ENCODE peak calls at places on chromosomes 2 and 18, in seven cellular contexts. T is adrenal gland, H is tibial nerve, O is body of pancreas, P is heart left ventricle, C is A549, B is Peyer's patch. Q is an unnamed sample.

GRCh38 chr2:230408244-230408842 is 7.7 kb upstream of the SP100 start:
- DNase-seq in P (peak), O (no peak), T (peak), B (no peak), C (no peak), H (peak), Q (no peak)

GRCh38 chr2:189559579-189560272 is 20.9 kb downstream of the SLC40A1 start:
- DNase-seq in H (no peak), T (peak), O (no peak), B (no peak), C (no peak), P (peak), Q (no peak)

GRCh38 chr2:43273477-43273876 is 47.1 kb upstream of the ZFP36L2 start:
- DNase-seq in H (no peak), P (peak), T (peak), B (no peak), C (no peak), O (no peak), Q (no peak)

GRCh38 chr2:67574230-67574629 is 177.1 kb downstream of the ETAA1 start:
- DNase-seq in T (no peak), C (no peak), P (no peak), B (no peak), O (no peak), H (no peak), Q (no peak)

GRCh38 chr18:46509530-46509929 is 147.5 kb downstream of the LOXHD1 start:
- DNase-seq in C (no peak), T (no peak), P (no peak), O (no peak), H (no peak), B (no peak), Q (no peak)

GRCh38 chr2:194735837-194736542 is 921.0 kb upstream of the SLC39A10 start:
- DNase-seq in C (no peak), T (no peak), P (no peak), B (no peak), O (no peak), H (no peak), Q (no peak)

GRCh38 chr18:74836296-74837139 is 238.8 kb downstream of the ZNF407 start:
- DNase-seq in H (no peak), P (peak), T (peak), B (no peak), C (no peak), O (no peak), Q (peak)

GRCh38 chr2:168501456-168502065 is 45.5 kb downstream of the CERS6 start:
- DNase-seq in H (no peak), P (no peak), O (no peak), B (no peak), C (no peak), T (no peak), Q (no peak)

GRCh38 chr2:200352631-200353030 is 46.1 kb downstream of the SPATS2L start:
- DNase-seq in P (no peak), T (no peak), H (no peak), O (no peak), B (no peak), C (no peak), Q (no peak)

GRCh38 chr2:38074047-38074774 is 1.7 kb downstream of the CYP1B1 start:
- DNase-seq in O (no peak), C (no peak), B (no peak), H (no peak), P (no peak), T (no peak), Q (no peak)

GRCh38 chr2:171046056-171046560 is 114.6 kb downstream of the TLK1 start:
- DNase-seq in O (no peak), H (no peak), C (no peak), T (no peak), P (no peak), B (no peak), Q (no peak)

GRCh38 chr2:217289909-217290283 is 430.0 kb upstream of the TNP1 start:
- DNase-seq in H (no peak), T (peak), C (no peak), B (no peak), O (no peak), P (no peak), Q (no peak)

GRCh38 chr2:88538362-88538917 is 85.9 kb upstream of the FOXI3 start:
- DNase-seq in T (no peak), B (no peak), C (no peak), P (no peak), H (no peak), O (no peak), Q (no peak)

GRCh38 chr2:135164431-135164830 is 112.3 kb downstream of the RAB3GAP1 start:
- DNase-seq in O (no peak), B (no peak), C (no peak), H (no peak), T (no peak), P (no peak), Q (no peak)

DNA sequence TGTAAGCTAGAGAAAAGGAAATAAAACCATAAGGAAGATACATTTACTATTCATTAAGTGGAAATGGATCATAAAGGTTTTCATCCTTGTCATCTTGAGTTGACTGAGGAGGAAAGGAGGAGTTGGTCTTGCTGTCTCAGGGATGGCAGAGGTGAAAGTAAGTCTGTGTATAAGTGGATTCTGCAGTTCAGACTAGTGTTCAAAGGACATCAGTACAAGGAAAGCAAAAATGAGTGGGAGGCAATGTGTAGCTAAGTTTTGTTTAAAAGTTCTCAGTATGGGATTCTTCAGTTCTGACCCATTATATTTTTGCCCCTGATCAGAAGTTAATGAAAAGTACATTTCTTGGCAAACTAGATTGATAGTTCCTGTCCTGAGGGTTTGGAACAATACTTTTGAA is 18.9 kb downstream of the SLC20A1 start:
- DNase-seq in C (no peak), O (no peak), H (no peak), T (no peak), P (no peak), B (no peak), Q (no peak)
- TF ChIP-seq POLR2A in C (no peak), O (no peak), H (no peak), T (no peak), P (no peak), B (no peak), Q (no peak)

GRCh38 chr2:28391564-28392296 is 928 bp upstream of the FOSL2 start:
- DNase-seq in P (peak), H (peak), C (peak), B (peak), O (peak), T (peak), Q (peak)

GRCh38 chr2:28392297-28393114 is at the start of gene FOSL2:
- DNase-seq in C (peak), T (peak), B (peak), O (peak), H (peak), P (peak), Q (peak)

GRCh38 chr2:28394331-28394877 is 1.7 kb downstream of the FOSL2 start:
- DNase-seq in O (peak), C (no peak), H (peak), T (peak), P (peak), B (peak), Q (peak)

GRCh38 chr2:28394997-28395333 is 2.3 kb downstream of the FOSL2 start:
- DNase-seq in O (no peak), B (no peak), P (no peak), H (no peak), C (no peak), T (no peak), Q (no peak)

GRCh38 chr2:28393115-28393836 is 618 bp downstream of the FOSL2 start:
- DNase-seq in B (peak), H (no peak), P (peak), O (peak), C (no peak), T (peak), Q (peak)
- TF ChIP-seq POLR2A in B (peak), H (peak), P (no peak), O (no peak), C (peak), T (peak), Q (no peak)

GRCh38 chr2:28949190-28949589 is 31.9 kb upstream of the TOGARAM2 start:
- DNase-seq in B (no peak), P (no peak), H (no peak), O (no peak), C (no peak), T (no peak), Q (no peak)

GRCh38 chr2:28948160-28948559 is 32.9 kb upstream of the TOGARAM2 start:
- DNase-seq in O (no peak), T (no peak), P (no peak), H (no peak), B (no peak), C (no peak), Q (no peak)

GRCh38 chr2:28950941-28951630 is 30.0 kb upstream of the TOGARAM2 start:
- DNase-seq in H (no peak), B (no peak), O (no peak), P (no peak), T (no peak), C (no peak), Q (no peak)

GRCh38 chr2:28951910-28952805 is 28.9 kb upstream of the TOGARAM2 start:
- DNase-seq in O (no peak), B (no peak), C (no peak), P (no peak), T (peak), H (peak), Q (no peak)

GRCh38 chr2:28949617-28950305 is 31.3 kb upstream of the TOGARAM2 start:
- DNase-seq in H (no peak), B (no peak), P (no peak), T (no peak), O (no peak), C (no peak), Q (no peak)
- TF ChIP-seq POLR2A in H (no peak), B (no peak), P (no peak), T (no peak), O (no peak), C (no peak), Q (no peak)

GRCh38 chr2:239290618-239291504 is 110.0 kb downstream of the HDAC4 start:
- DNase-seq in H (no peak), T (peak), B (peak), P (peak), O (peak), C (no peak), Q (peak)
- TF ChIP-seq POLR2A in H (no peak), T (no peak), B (no peak), P (no peak), O (no peak), C (no peak), Q (no peak)

GRCh38 chr2:226732478-226733188 is 67.0 kb downstream of the IRS1 start:
- DNase-seq in H (no peak), B (no peak), T (no peak), C (no peak), P (no peak), O (no peak), Q (no peak)

GRCh38 chr2:226736391-226736790 is 63.2 kb downstream of the IRS1 start:
- DNase-seq in P (no peak), T (no peak), C (no peak), H (no peak), B (no peak), O (no peak), Q (no peak)

GRCh38 chr2:226733927-226734564 is 65.6 kb downstream of the IRS1 start:
- DNase-seq in H (no peak), C (no peak), T (no peak), O (no peak), B (no peak), P (no peak), Q (no peak)

GRCh38 chr2:226730487-226730886 is 69.1 kb downstream of the IRS1 start:
- DNase-seq in H (no peak), T (peak), O (no peak), B (no peak), P (peak), C (no peak), Q (no peak)

GRCh38 chr2:226733189-226733858 is 66.3 kb downstream of the IRS1 start:
- DNase-seq in H (no peak), B (no peak), P (no peak), C (peak), O (peak), T (peak), Q (no peak)
- TF ChIP-seq POLR2A in H (no peak), B (no peak), P (no peak), C (no peak), O (no peak), T (no peak), Q (no peak)

DNA sequence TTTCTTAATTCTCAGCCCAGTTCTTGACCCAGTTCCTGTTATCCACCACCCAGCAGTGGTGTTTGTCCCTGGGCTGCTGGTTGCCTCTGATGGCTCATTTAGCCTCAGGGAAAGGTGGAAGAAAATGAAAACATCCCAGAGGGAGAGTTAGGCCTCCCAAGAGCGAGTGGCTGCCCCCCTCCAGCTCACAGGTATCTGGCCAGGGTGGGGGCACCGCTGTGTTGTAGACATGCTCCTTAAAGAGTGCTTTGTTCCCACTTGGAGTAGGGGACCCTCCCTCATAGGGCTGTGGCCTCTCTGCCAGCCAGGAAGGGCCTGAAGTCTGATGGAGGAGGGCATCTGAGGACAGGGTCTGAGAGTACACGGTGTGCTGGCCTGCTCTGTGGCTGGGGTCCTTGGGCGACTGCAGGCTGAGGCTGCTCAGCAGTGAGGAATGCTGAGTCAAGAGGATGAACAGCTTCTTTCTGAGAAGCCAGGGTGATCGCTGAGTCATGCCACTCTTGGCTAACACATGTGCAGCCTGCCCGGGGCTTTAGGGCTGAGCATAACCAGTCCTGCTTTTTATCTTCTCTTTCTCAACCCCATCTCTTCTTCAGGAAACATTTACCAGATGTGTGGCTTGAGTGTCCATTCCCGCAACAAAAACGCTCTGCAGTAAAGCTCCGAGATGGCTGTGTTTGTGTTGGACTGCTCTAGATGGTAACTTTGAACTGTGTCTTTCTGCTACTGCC is 72.4 kb downstream of the IL1R2 start:
- DNase-seq in P (peak), O (peak), T (peak), C (peak), H (peak), B (peak), Q (peak)
- TF ChIP-seq POLR2A in P (no peak), O (no peak), T (no peak), C (no peak), H (no peak), B (no peak), Q (no peak)